ENCODE peak calls at places on chromosomes 11 and 22, in five cellular contexts. R is left lung; G is CD4-positive, alpha-beta T cell; M is HL-60; N is ascending aorta. O is an unnamed sample. For H3K27me3, the result is how much of the 10 kb centered on the place peaks cover.

GRCh38 chr11:112928136-112928535 is 33.1 kb upstream of the NCAM1 start:
- DNase-seq in R (no peak), G (no peak), M (no peak), N (no peak), O (no peak)

GRCh38 chr11:66762088-66762487 is 33.1 kb upstream of the SPTBN2 start:
- DNase-seq in R (no peak), G (no peak), M (no peak), N (no peak), O (no peak)

GRCh38 chr22:46340676-46341075 is 5.2 kb downstream of the TRMU start:
- DNase-seq in R (no peak), G (no peak), M (no peak), N (no peak), O (no peak)

GRCh38 chr11:7525424-7525823 is 11.6 kb downstream of the PPFIBP2 start:
- DNase-seq in R (no peak), G (no peak), M (no peak), N (no peak), O (no peak)

GRCh38 chr11:32081129-32081641 is 9.7 kb upstream of the RCN1 start:
- DNase-seq in R (no peak), G (no peak), M (no peak), N (no peak), O (peak)

GRCh38 chr11:45335434-45335833 is 49.3 kb upstream of the SYT13 start:
- DNase-seq in R (no peak), G (no peak), M (no peak), N (no peak), O (no peak)

GRCh38 chr11:40388097-40388818 is 1071.2 kb downstream of the LRRC4C start:
- DNase-seq in R (no peak), G (no peak), M (no peak), N (no peak), O (peak)

GRCh38 chr11:3229673-3230630 is 2.3 kb downstream of the MRGPRE start:
- DNase-seq in R (no peak), G (no peak), M (no peak), N (no peak), O (no peak)

GRCh38 chr11:82547163-82547560 is 186.5 kb downstream of the FAM181B start:
- DNase-seq in R (no peak), G (no peak), M (peak), N (no peak), O (no peak)

DNA sequence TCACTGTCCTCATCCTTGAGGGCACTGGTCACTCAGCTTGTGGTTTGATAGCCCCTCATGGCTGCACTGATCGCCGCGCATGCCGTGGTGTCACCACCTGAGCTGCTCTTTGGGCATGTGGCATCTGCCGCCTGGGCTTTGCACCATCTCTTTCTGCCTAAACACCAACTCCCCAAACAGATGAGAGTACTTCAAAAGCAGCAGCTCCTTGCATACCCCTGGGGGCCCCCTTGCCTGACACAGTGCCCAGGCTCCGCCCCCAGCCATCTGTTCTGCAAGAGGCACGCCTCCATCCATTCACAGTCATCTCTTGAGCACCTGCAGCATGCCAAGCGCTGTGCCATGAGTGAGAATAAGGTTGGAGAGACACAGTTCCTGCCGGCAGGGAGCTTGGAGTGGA is 104.5 kb upstream of the B3GAT1 start:
- DNase-seq in R (peak), G (no peak), M (no peak), N (peak), O (no peak)
- H3K27me3 ChIP-seq in R (under half), G (under half), M (under half), N (under half), O (under half)

GRCh38 chr11:113991170-113991569 is 16.3 kb downstream of the HTR3A start:
- DNase-seq in R (no peak), G (no peak), M (no peak), N (no peak), O (peak)

GRCh38 chr11:113997473-113997872 is 22.6 kb downstream of the HTR3A start:
- DNase-seq in R (no peak), G (no peak), M (no peak), N (no peak), O (no peak)

GRCh38 chr11:113992459-113993105 is 17.7 kb downstream of the HTR3A start:
- DNase-seq in R (no peak), G (no peak), M (no peak), N (no peak), O (no peak)

GRCh38 chr11:113991718-113992458 is 17.0 kb downstream of the HTR3A start:
- DNase-seq in R (no peak), G (no peak), M (no peak), N (no peak), O (no peak)

GRCh38 chr11:113994077-113994954 is 19.4 kb downstream of the HTR3A start:
- DNase-seq in R (no peak), G (peak), M (no peak), N (no peak), O (no peak)
- H3K27me3 ChIP-seq in R (under half), G (under half), M (under half), N (under half), O (under half)

GRCh38 chr11:62922653-62923371 is 1.6 kb upstream of the CHRM1 start:
- DNase-seq in R (no peak), G (no peak), M (peak), N (no peak), O (peak)
- H3K27me3 ChIP-seq in R (half or more), G (under half), M (half or more), N (under half), O (under half)

DNA sequence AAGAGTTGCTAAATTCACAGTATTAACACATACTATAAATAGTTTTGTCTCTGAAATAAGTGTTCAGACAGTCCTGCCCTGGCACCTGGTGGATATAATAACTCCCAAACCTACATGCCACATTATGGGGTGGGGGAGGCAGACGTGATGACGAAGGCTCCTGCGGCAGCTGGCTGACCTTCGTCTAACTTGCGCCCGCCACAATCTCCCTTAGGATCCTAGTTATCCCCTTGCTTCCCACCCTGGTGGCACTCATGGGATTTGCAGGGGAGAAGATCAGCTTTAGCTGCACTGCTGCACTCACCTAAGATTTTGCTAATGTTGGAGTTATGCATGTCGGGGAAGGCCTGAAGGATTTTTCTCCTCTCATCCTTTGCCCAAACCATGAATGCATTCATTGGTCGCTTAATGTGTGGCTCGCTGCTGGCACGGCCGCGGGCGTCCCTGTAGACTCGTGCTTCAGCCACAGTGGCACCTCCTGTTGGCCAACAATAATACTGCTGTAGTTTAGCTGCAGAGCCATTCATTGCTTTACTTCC is 367.6 kb downstream of the SOX6 start:
- DNase-seq in R (no peak), G (no peak), M (no peak), N (no peak), O (no peak)
- H3K27me3 ChIP-seq in R (under half), G (under half), M (under half), N (under half), O (under half)

GRCh38 chr22:42428760-42429159 is 3.4 kb downstream of the NFAM1 start:
- DNase-seq in R (no peak), G (no peak), M (no peak), N (no peak), O (no peak)
- H3K27me3 ChIP-seq in R (half or more), G (under half), M (under half), N (under half), O (under half)

GRCh38 chr22:29723766-29724165 is 4.0 kb downstream of the CABP7 start:
- DNase-seq in R (no peak), G (no peak), M (no peak), N (no peak), O (no peak)
- H3K27me3 ChIP-seq in R (half or more), G (under half), M (under half), N (under half), O (under half)

GRCh38 chr22:50483556-50483955 is 2.2 kb downstream of the ADM2 start:
- DNase-seq in R (no peak), G (no peak), M (no peak), N (no peak), O (no peak)
- H3K27me3 ChIP-seq in R (half or more), G (under half), M (under half), N (under half), O (under half)

DNA sequence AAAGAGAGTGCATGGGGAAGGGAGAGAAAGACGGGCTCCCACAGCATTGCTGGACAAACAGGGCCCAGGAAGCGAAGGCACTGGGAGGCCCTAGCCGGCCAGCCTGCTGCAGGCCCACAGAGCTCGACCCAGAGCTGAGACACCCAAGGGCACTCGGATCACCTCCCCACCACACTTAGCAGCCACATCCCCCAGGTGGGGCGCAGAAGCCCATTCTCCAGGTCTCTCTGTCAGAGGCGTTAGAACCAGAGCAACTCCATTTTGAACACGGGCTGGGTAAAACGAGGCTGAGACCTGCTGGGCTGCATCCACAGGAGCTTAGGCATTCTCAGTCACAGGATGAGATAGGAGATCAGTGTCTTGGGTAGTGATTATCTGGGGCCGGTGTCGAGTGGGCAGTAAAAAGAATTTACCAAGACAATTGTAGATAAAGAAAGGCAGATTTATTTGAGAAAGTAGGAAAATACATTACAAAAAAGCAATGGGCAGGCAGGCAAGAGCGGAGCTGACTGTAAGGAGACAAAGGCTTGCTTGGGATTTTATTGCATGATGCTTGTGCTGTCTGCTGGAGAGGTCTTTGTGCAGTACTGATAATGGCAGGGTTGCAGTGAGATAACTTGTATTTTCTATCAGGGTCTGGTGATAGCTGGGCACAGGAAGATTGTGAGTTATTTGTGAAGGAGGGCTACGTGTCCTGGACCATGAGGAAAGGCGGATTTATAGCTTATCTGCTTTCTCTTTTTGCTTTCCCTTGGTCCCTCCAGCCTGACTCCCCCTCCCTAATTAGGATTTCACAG is 13.4 kb upstream of the CAPN5 start:
- DNase-seq in R (no peak), G (no peak), M (no peak), N (no peak), O (no peak)
- H3K27me3 ChIP-seq in R (under half), G (under half), M (under half), N (under half), O (under half)

GRCh38 chr11:14094481-14095037 is 132.0 kb downstream of the SPON1 start:
- DNase-seq in R (no peak), G (no peak), M (no peak), N (no peak), O (peak)
- H3K27me3 ChIP-seq in R (under half), G (under half), M (under half), N (under half), O (under half)

DNA sequence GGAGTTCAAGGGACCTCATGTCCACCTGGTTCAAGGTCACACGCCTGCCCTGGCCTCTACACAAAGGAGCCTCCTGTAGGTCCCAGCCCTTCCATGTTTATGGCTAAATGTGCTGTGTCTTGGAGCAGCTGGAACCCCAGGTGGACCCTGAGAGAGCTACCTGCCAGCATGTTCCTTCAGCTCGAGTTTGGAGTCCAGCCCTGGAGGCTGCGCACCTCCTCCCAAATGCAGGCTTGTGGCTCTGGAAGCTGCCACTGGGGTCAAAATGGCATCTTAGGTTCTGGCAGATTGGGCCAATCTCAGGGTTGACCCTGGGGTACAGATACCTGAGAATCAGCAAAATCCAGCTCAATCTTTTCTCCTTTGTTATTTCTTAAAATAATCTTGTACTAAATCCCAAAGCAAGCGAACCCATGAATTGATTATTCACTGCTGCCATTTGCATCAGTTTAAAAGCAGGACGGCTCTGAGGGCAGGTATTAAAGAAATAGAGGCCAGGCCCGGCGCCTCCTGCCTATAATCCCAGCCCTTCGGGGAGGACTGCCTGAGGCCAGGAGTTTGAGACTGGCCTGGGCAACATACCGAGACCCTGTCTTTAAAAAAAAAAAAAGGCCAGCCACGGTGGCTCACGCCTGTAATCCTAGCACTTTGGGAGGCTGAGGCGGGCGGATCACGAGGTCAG is 2.9 kb downstream of the TNFRSF13C start:
- DNase-seq in R (no peak), G (no peak), M (no peak), N (no peak), O (no peak)
- H3K27me3 ChIP-seq in R (half or more), G (under half), M (under half), N (under half), O (under half)